ENCODE peak calls at places on chromosome 5, in nine cellular contexts. One of them, this sample, is unnamed.

GRCh38 chr5:16909464-16909863 is 26.6 kb downstream of the MYO10 start:
- DNase-seq in nephron progenitor cell: no peak
- DNase-seq in omental fat pad: no peak
- DNase-seq in epithelial cell of esophagus: no peak
- DNase-seq in AG09309: no peak
- DNase-seq in ascending aorta: no peak
- DNase-seq in tibial nerve: no peak
- DNase-seq in spleen: no peak
- DNase-seq in HCT116: no peak
- DNase-seq in this sample: no peak

GRCh38 chr5:675111-675875 is 17.9 kb downstream of the TPPP start:
- DNase-seq in nephron progenitor cell: no peak
- DNase-seq in omental fat pad: no peak
- DNase-seq in epithelial cell of esophagus: no peak
- DNase-seq in AG09309: no peak
- DNase-seq in ascending aorta: no peak
- DNase-seq in tibial nerve: no peak
- DNase-seq in spleen: peak
- DNase-seq in HCT116: no peak
- DNase-seq in this sample: no peak

GRCh38 chr5:112917453-112918005 is 4.5 kb downstream of the REEP5 start:
- DNase-seq in nephron progenitor cell: no peak
- DNase-seq in omental fat pad: no peak
- DNase-seq in epithelial cell of esophagus: peak
- DNase-seq in AG09309: no peak
- DNase-seq in ascending aorta: no peak
- DNase-seq in tibial nerve: no peak
- DNase-seq in spleen: no peak
- DNase-seq in HCT116: no peak
- DNase-seq in this sample: no peak

GRCh38 chr5:148912714-148913398 is 86.4 kb downstream of the ADRB2 start:
- DNase-seq in nephron progenitor cell: no peak
- DNase-seq in omental fat pad: no peak
- DNase-seq in epithelial cell of esophagus: peak
- DNase-seq in AG09309: peak
- DNase-seq in ascending aorta: no peak
- DNase-seq in tibial nerve: no peak
- DNase-seq in spleen: no peak
- DNase-seq in HCT116: peak
- DNase-seq in this sample: no peak

GRCh38 chr5:173925449-173926071 is 37.4 kb downstream of the CPEB4 start:
- DNase-seq in nephron progenitor cell: peak
- DNase-seq in omental fat pad: no peak
- DNase-seq in epithelial cell of esophagus: peak
- DNase-seq in AG09309: no peak
- DNase-seq in ascending aorta: no peak
- DNase-seq in tibial nerve: no peak
- DNase-seq in spleen: peak
- DNase-seq in HCT116: peak
- DNase-seq in this sample: peak

GRCh38 chr5:107577551-107577950 is 93.2 kb downstream of the EFNA5 start:
- DNase-seq in nephron progenitor cell: no peak
- DNase-seq in omental fat pad: no peak
- DNase-seq in epithelial cell of esophagus: no peak
- DNase-seq in AG09309: no peak
- DNase-seq in ascending aorta: no peak
- DNase-seq in tibial nerve: no peak
- DNase-seq in spleen: no peak
- DNase-seq in HCT116: no peak
- DNase-seq in this sample: no peak

GRCh38 chr5:40551706-40552557 is 127.8 kb upstream of the PTGER4 start:
- DNase-seq in nephron progenitor cell: no peak
- DNase-seq in omental fat pad: no peak
- DNase-seq in epithelial cell of esophagus: peak
- DNase-seq in AG09309: peak
- DNase-seq in ascending aorta: no peak
- DNase-seq in tibial nerve: no peak
- DNase-seq in spleen: no peak
- DNase-seq in HCT116: no peak
- DNase-seq in this sample: no peak

GRCh38 chr5:1510631-1511030 is 13.1 kb downstream of the LPCAT1 start:
- DNase-seq in nephron progenitor cell: no peak
- DNase-seq in omental fat pad: peak
- DNase-seq in epithelial cell of esophagus: no peak
- DNase-seq in AG09309: no peak
- DNase-seq in ascending aorta: peak
- DNase-seq in tibial nerve: peak
- DNase-seq in spleen: peak
- DNase-seq in HCT116: no peak
- DNase-seq in this sample: no peak

GRCh38 chr5:109454726-109455505 is 45.1 kb upstream of the PJA2 start:
- DNase-seq in nephron progenitor cell: no peak
- DNase-seq in omental fat pad: no peak
- DNase-seq in epithelial cell of esophagus: peak
- DNase-seq in AG09309: peak
- DNase-seq in ascending aorta: no peak
- DNase-seq in tibial nerve: no peak
- DNase-seq in spleen: no peak
- DNase-seq in HCT116: no peak
- DNase-seq in this sample: no peak

GRCh38 chr5:66717455-66718373 is 121.5 kb downstream of the MAST4 start:
- DNase-seq in nephron progenitor cell: no peak
- DNase-seq in omental fat pad: no peak
- DNase-seq in epithelial cell of esophagus: no peak
- DNase-seq in AG09309: no peak
- DNase-seq in ascending aorta: no peak
- DNase-seq in tibial nerve: no peak
- DNase-seq in spleen: no peak
- DNase-seq in HCT116: no peak
- DNase-seq in this sample: no peak

DNA sequence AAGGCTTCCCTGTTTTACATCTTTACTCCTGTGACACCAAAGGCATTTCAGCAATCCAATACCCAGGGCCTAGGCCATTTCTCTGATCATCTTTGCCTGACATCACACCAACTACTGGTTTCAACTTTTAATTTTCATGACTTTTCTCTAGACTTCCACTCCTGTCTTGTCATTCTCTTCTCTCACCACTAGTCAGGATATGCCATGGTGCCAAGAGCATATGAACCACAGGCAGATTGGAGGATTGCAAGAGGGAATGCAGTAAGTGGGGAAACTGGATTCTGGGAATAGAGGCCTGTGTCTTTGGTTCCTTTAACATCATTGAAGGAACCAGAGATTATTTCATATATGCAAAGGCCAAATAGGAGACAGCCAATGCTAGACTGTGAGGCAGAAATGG is 69.3 kb downstream of the ANKRD31 start:
- DNase-seq in nephron progenitor cell: no peak
- DNase-seq in omental fat pad: no peak
- DNase-seq in epithelial cell of esophagus: peak
- DNase-seq in AG09309: no peak
- DNase-seq in ascending aorta: no peak
- DNase-seq in tibial nerve: no peak
- DNase-seq in spleen: no peak
- DNase-seq in HCT116: peak
- DNase-seq in this sample: peak
- TF ChIP-seq CTCF in nephron progenitor cell: no peak
- TF ChIP-seq CTCF in omental fat pad: no peak
- TF ChIP-seq CTCF in epithelial cell of esophagus: peak
- TF ChIP-seq CTCF in AG09309: peak
- TF ChIP-seq CTCF in ascending aorta: no peak
- TF ChIP-seq CTCF in tibial nerve: no peak
- TF ChIP-seq CTCF in spleen: no peak
- TF ChIP-seq CTCF in HCT116: peak
- TF ChIP-seq CTCF in this sample: no peak

GRCh38 chr5:118952992-118953651 is 35.2 kb downstream of the DTWD2 start:
- DNase-seq in nephron progenitor cell: no peak
- DNase-seq in omental fat pad: no peak
- DNase-seq in epithelial cell of esophagus: no peak
- DNase-seq in AG09309: no peak
- DNase-seq in ascending aorta: no peak
- DNase-seq in tibial nerve: no peak
- DNase-seq in spleen: no peak
- DNase-seq in HCT116: no peak
- DNase-seq in this sample: no peak

GRCh38 chr5:118960557-118960956 is 27.8 kb downstream of the DTWD2 start:
- DNase-seq in nephron progenitor cell: no peak
- DNase-seq in omental fat pad: no peak
- DNase-seq in epithelial cell of esophagus: no peak
- DNase-seq in AG09309: no peak
- DNase-seq in ascending aorta: no peak
- DNase-seq in tibial nerve: no peak
- DNase-seq in spleen: no peak
- DNase-seq in HCT116: no peak
- DNase-seq in this sample: no peak

GRCh38 chr5:118953652-118954005 is 34.7 kb downstream of the DTWD2 start:
- DNase-seq in nephron progenitor cell: no peak
- DNase-seq in omental fat pad: no peak
- DNase-seq in epithelial cell of esophagus: no peak
- DNase-seq in AG09309: no peak
- DNase-seq in ascending aorta: no peak
- DNase-seq in tibial nerve: no peak
- DNase-seq in spleen: no peak
- DNase-seq in HCT116: no peak
- DNase-seq in this sample: no peak

GRCh38 chr5:118956727-118957126 is 31.6 kb downstream of the DTWD2 start:
- DNase-seq in nephron progenitor cell: no peak
- DNase-seq in omental fat pad: no peak
- DNase-seq in epithelial cell of esophagus: peak
- DNase-seq in AG09309: no peak
- DNase-seq in ascending aorta: no peak
- DNase-seq in tibial nerve: no peak
- DNase-seq in spleen: no peak
- DNase-seq in HCT116: no peak
- DNase-seq in this sample: no peak
- TF ChIP-seq CTCF in nephron progenitor cell: peak
- TF ChIP-seq CTCF in omental fat pad: no peak
- TF ChIP-seq CTCF in epithelial cell of esophagus: no peak
- TF ChIP-seq CTCF in AG09309: peak
- TF ChIP-seq CTCF in ascending aorta: no peak
- TF ChIP-seq CTCF in tibial nerve: no peak
- TF ChIP-seq CTCF in spleen: no peak
- TF ChIP-seq CTCF in HCT116: peak
- TF ChIP-seq CTCF in this sample: peak

DNA sequence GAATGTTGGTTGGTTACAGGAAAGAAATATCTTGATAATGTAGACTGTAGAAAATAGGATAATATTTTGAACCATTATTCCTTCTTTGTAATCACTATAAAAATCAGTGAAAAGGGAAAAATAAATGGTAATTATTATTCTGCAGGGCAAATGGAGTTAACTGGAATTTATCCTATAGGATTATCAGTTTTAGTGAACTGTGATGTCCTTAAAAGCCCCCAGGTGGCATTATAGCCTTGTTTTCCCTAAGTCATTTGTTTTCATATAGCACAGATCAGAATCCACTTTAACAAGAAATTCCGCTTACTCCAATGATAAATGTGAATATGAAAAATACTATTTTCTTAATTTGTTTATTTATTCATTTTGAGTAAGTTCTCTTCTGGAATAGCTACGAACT is 26.2 kb upstream of the WDR41 start:
- DNase-seq in nephron progenitor cell: no peak
- DNase-seq in omental fat pad: no peak
- DNase-seq in epithelial cell of esophagus: peak
- DNase-seq in AG09309: no peak
- DNase-seq in ascending aorta: no peak
- DNase-seq in tibial nerve: no peak
- DNase-seq in spleen: no peak
- DNase-seq in HCT116: peak
- DNase-seq in this sample: no peak
- TF ChIP-seq CTCF in nephron progenitor cell: peak
- TF ChIP-seq CTCF in omental fat pad: no peak
- TF ChIP-seq CTCF in epithelial cell of esophagus: peak
- TF ChIP-seq CTCF in AG09309: no peak
- TF ChIP-seq CTCF in ascending aorta: no peak
- TF ChIP-seq CTCF in tibial nerve: no peak
- TF ChIP-seq CTCF in spleen: no peak
- TF ChIP-seq CTCF in HCT116: peak
- TF ChIP-seq CTCF in this sample: peak

GRCh38 chr5:69024241-69024651 is 69.6 kb upstream of the SLC30A5 start:
- DNase-seq in nephron progenitor cell: no peak
- DNase-seq in omental fat pad: no peak
- DNase-seq in epithelial cell of esophagus: peak
- DNase-seq in AG09309: no peak
- DNase-seq in ascending aorta: no peak
- DNase-seq in tibial nerve: no peak
- DNase-seq in spleen: no peak
- DNase-seq in HCT116: peak
- DNase-seq in this sample: peak
- TF ChIP-seq CTCF in nephron progenitor cell: peak
- TF ChIP-seq CTCF in omental fat pad: no peak
- TF ChIP-seq CTCF in epithelial cell of esophagus: peak
- TF ChIP-seq CTCF in AG09309: peak
- TF ChIP-seq CTCF in ascending aorta: peak
- TF ChIP-seq CTCF in tibial nerve: no peak
- TF ChIP-seq CTCF in spleen: peak
- TF ChIP-seq CTCF in HCT116: peak
- TF ChIP-seq CTCF in this sample: peak

DNA sequence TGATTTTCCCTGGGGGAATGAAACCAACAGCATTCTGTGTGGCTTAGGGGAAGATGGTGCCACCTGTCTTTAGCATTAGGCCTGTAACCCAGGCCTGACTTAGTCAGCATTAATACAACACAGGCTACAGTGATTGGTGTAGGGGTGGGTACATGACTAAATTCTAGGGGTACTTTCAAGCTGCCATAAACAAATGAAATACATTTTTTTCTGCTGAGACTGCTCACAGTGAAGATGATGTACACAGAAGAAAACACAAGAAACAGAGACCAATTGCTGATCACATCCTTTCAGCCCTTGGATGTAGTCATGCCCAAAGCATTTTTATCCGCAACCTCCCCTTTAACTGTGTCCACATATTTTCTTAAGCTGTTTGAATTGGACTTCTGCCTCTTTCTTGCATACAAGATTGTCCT is 527.2 kb downstream of the KCTD16 start:
- DNase-seq in nephron progenitor cell: no peak
- DNase-seq in omental fat pad: no peak
- DNase-seq in epithelial cell of esophagus: peak
- DNase-seq in AG09309: peak
- DNase-seq in ascending aorta: no peak
- DNase-seq in tibial nerve: no peak
- DNase-seq in spleen: no peak
- DNase-seq in HCT116: no peak
- DNase-seq in this sample: no peak
- TF ChIP-seq CTCF in nephron progenitor cell: no peak
- TF ChIP-seq CTCF in omental fat pad: no peak
- TF ChIP-seq CTCF in epithelial cell of esophagus: no peak
- TF ChIP-seq CTCF in AG09309: no peak
- TF ChIP-seq CTCF in ascending aorta: no peak
- TF ChIP-seq CTCF in tibial nerve: no peak
- TF ChIP-seq CTCF in spleen: no peak
- TF ChIP-seq CTCF in HCT116: no peak
- TF ChIP-seq CTCF in this sample: no peak

This sample was measured in GM13977.